ENCODE peak calls at places on chromosome 4, in seven cellular contexts. One of them, this sample, is unnamed.

GRCh38 chr4:151048913-151049312 is 33.8 kb upstream of the LRBA start:
- DNase-seq in endothelial cell of umbilical vein: no peak
- DNase-seq in breast epithelium: no peak
- DNase-seq in sigmoid colon: no peak
- DNase-seq in stomach: no peak
- DNase-seq in esophagus muscularis mucosa: no peak
- DNase-seq in H1: no peak
- DNase-seq in this sample: no peak

GRCh38 chr4:6195602-6196319 is 4.6 kb downstream of the JAKMIP1 start:
- DNase-seq in sigmoid colon: peak
- DNase-seq in H1: no peak
- DNase-seq in stomach: no peak
- DNase-seq in endothelial cell of umbilical vein: no peak
- DNase-seq in esophagus muscularis mucosa: no peak
- DNase-seq in breast epithelium: no peak
- DNase-seq in this sample: no peak

GRCh38 chr4:80202784-80203553 is 5.7 kb downstream of the PRDM8 start:
- DNase-seq in stomach: no peak
- DNase-seq in H1: no peak
- DNase-seq in esophagus muscularis mucosa: no peak
- DNase-seq in breast epithelium: no peak
- DNase-seq in sigmoid colon: peak
- DNase-seq in endothelial cell of umbilical vein: peak
- DNase-seq in this sample: peak

GRCh38 chr4:77852892-77853495 is 9.6 kb upstream of the MRPL1 start:
- DNase-seq in esophagus muscularis mucosa: no peak
- DNase-seq in stomach: no peak
- DNase-seq in H1: no peak
- DNase-seq in sigmoid colon: no peak
- DNase-seq in endothelial cell of umbilical vein: no peak
- DNase-seq in breast epithelium: no peak
- DNase-seq in this sample: peak

GRCh38 chr4:19592391-19592790 is 659.3 kb upstream of the SLIT2 start:
- DNase-seq in sigmoid colon: no peak
- DNase-seq in breast epithelium: no peak
- DNase-seq in H1: no peak
- DNase-seq in stomach: no peak
- DNase-seq in esophagus muscularis mucosa: no peak
- DNase-seq in endothelial cell of umbilical vein: no peak
- DNase-seq in this sample: no peak

GRCh38 chr4:67762091-67762490 is 7.9 kb upstream of the GNRHR start:
- DNase-seq in breast epithelium: no peak
- DNase-seq in stomach: no peak
- DNase-seq in sigmoid colon: no peak
- DNase-seq in H1: no peak
- DNase-seq in endothelial cell of umbilical vein: peak
- DNase-seq in esophagus muscularis mucosa: no peak
- DNase-seq in this sample: no peak

GRCh38 chr4:649293-649625 is 23.9 kb downstream of the PDE6B start:
- DNase-seq in H1: no peak
- DNase-seq in esophagus muscularis mucosa: no peak
- DNase-seq in stomach: no peak
- DNase-seq in endothelial cell of umbilical vein: no peak
- DNase-seq in breast epithelium: no peak
- DNase-seq in sigmoid colon: no peak
- DNase-seq in this sample: no peak

GRCh38 chr4:81454498-81454897 is 17.2 kb downstream of the RASGEF1B start:
- DNase-seq in breast epithelium: no peak
- DNase-seq in endothelial cell of umbilical vein: no peak
- DNase-seq in esophagus muscularis mucosa: no peak
- DNase-seq in H1: no peak
- DNase-seq in stomach: no peak
- DNase-seq in sigmoid colon: no peak
- DNase-seq in this sample: peak

GRCh38 chr4:88599298-88599697 is 7.0 kb downstream of the HERC3 start:
- DNase-seq in breast epithelium: no peak
- DNase-seq in H1: no peak
- DNase-seq in sigmoid colon: no peak
- DNase-seq in stomach: no peak
- DNase-seq in esophagus muscularis mucosa: no peak
- DNase-seq in endothelial cell of umbilical vein: peak
- DNase-seq in this sample: no peak

GRCh38 chr4:55356991-55357461 is 11.0 kb downstream of the SRD5A3 start:
- DNase-seq in H1: no peak
- DNase-seq in stomach: no peak
- DNase-seq in esophagus muscularis mucosa: no peak
- DNase-seq in sigmoid colon: no peak
- DNase-seq in endothelial cell of umbilical vein: no peak
- DNase-seq in breast epithelium: no peak
- DNase-seq in this sample: no peak

GRCh38 chr4:41887821-41888699 is 47.2 kb upstream of the TMEM33 start:
- DNase-seq in esophagus muscularis mucosa: no peak
- DNase-seq in sigmoid colon: no peak
- DNase-seq in breast epithelium: no peak
- DNase-seq in stomach: peak
- DNase-seq in endothelial cell of umbilical vein: peak
- DNase-seq in H1: no peak
- DNase-seq in this sample: peak

GRCh38 chr4:1347410-1347864 is 429 bp downstream of the UVSSA start:
- DNase-seq in breast epithelium: peak
- DNase-seq in H1: no peak
- DNase-seq in esophagus muscularis mucosa: peak
- DNase-seq in endothelial cell of umbilical vein: peak
- DNase-seq in sigmoid colon: peak
- DNase-seq in stomach: peak
- DNase-seq in this sample: peak

GRCh38 chr4:156710571-156711195 is 260.9 kb downstream of the PDGFC start:
- DNase-seq in stomach: no peak
- DNase-seq in esophagus muscularis mucosa: no peak
- DNase-seq in sigmoid colon: no peak
- DNase-seq in breast epithelium: no peak
- DNase-seq in endothelial cell of umbilical vein: no peak
- DNase-seq in H1: no peak
- DNase-seq in this sample: no peak

GRCh38 chr4:183960912-183961569 is 55.9 kb downstream of the STOX2 start:
- DNase-seq in esophagus muscularis mucosa: no peak
- DNase-seq in endothelial cell of umbilical vein: no peak
- DNase-seq in sigmoid colon: no peak
- DNase-seq in breast epithelium: no peak
- DNase-seq in H1: no peak
- DNase-seq in stomach: no peak
- DNase-seq in this sample: peak

GRCh38 chr4:125780159-125780558 is 465.4 kb downstream of the FAT4 start:
- DNase-seq in sigmoid colon: no peak
- DNase-seq in H1: no peak
- DNase-seq in esophagus muscularis mucosa: no peak
- DNase-seq in stomach: no peak
- DNase-seq in breast epithelium: no peak
- DNase-seq in endothelial cell of umbilical vein: no peak
- DNase-seq in this sample: no peak

GRCh38 chr4:122920473-122920872 is 1.9 kb downstream of the NUDT6 start:
- DNase-seq in H1: no peak
- DNase-seq in endothelial cell of umbilical vein: no peak
- DNase-seq in esophagus muscularis mucosa: no peak
- DNase-seq in breast epithelium: no peak
- DNase-seq in sigmoid colon: no peak
- DNase-seq in stomach: no peak
- DNase-seq in this sample: no peak

GRCh38 chr4:126202226-126202625 is 887.5 kb downstream of the FAT4 start:
- DNase-seq in stomach: no peak
- DNase-seq in breast epithelium: no peak
- DNase-seq in endothelial cell of umbilical vein: no peak
- DNase-seq in sigmoid colon: no peak
- DNase-seq in H1: no peak
- DNase-seq in esophagus muscularis mucosa: no peak
- DNase-seq in this sample: no peak

GRCh38 chr4:78527555-78527954 is 24.0 kb upstream of the ANXA3 start:
- DNase-seq in esophagus muscularis mucosa: no peak
- DNase-seq in sigmoid colon: no peak
- DNase-seq in breast epithelium: no peak
- DNase-seq in endothelial cell of umbilical vein: no peak
- DNase-seq in H1: no peak
- DNase-seq in stomach: no peak
- DNase-seq in this sample: no peak

DNA sequence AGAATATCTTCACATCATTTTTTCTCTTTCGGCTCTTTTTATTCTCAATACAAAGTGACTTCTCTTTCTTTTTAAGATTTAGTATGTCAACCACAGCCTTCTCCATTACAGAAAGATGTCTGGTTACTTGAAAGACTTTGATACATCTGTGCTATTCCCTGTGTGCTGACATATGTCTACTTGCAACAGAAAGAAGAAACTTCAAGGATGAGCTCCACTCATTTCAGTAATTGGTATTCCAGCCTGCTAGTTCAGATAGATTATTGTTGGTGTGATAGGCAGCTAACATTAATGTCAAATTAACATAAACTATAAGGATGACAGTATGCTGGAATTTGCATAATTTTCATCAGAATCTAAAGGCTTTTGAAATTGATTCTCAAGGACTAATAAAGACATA is 948.7 kb downstream of the PCDH18 start:
- DNase-seq in sigmoid colon: no peak
- DNase-seq in H1: no peak
- DNase-seq in stomach: no peak
- DNase-seq in esophagus muscularis mucosa: no peak
- DNase-seq in endothelial cell of umbilical vein: no peak
- DNase-seq in breast epithelium: no peak
- DNase-seq in this sample: no peak
- TF ChIP-seq POLR2AphosphoS5 in sigmoid colon: no peak
- TF ChIP-seq POLR2AphosphoS5 in H1: no peak
- TF ChIP-seq POLR2AphosphoS5 in stomach: no peak
- TF ChIP-seq POLR2AphosphoS5 in esophagus muscularis mucosa: no peak
- TF ChIP-seq POLR2AphosphoS5 in endothelial cell of umbilical vein: no peak
- TF ChIP-seq POLR2AphosphoS5 in breast epithelium: no peak
- TF ChIP-seq POLR2AphosphoS5 in this sample: no peak

DNA sequence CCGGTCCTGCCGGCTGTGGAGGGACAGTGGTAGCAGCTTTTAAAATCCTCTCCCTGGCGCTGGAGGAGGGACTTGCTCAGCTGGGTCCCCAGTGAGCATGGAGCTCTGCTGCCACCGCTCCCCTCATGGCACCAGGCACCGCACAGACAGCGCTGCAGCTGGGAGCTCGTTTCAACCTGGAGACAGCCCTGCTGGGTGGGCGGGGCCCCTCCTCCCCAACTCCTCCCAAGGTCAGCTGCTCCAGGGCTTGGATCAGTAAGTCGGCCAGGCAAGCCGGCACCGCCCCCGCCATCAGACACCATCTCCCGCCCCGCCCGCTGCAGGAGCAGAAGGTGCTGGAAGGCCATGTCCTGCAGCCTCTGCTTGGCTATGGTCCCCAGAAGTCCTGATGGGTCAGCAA is 16.4 kb downstream of the ZFYVE28 start:
- DNase-seq in breast epithelium: peak
- DNase-seq in sigmoid colon: peak
- DNase-seq in H1: peak
- DNase-seq in stomach: peak
- DNase-seq in endothelial cell of umbilical vein: peak
- DNase-seq in esophagus muscularis mucosa: peak
- DNase-seq in this sample: peak
- TF ChIP-seq POLR2A in breast epithelium: no peak
- TF ChIP-seq POLR2A in sigmoid colon: no peak
- TF ChIP-seq POLR2A in H1: no peak
- TF ChIP-seq POLR2A in stomach: no peak
- TF ChIP-seq POLR2A in endothelial cell of umbilical vein: no peak
- TF ChIP-seq POLR2A in esophagus muscularis mucosa: no peak
- TF ChIP-seq POLR2A in this sample: no peak

GRCh38 chr4:86451560-86452322 is 91.9 kb upstream of the MAPK10 start:
- DNase-seq in stomach: no peak
- DNase-seq in H1: no peak
- DNase-seq in sigmoid colon: no peak
- DNase-seq in breast epithelium: no peak
- DNase-seq in endothelial cell of umbilical vein: no peak
- DNase-seq in esophagus muscularis mucosa: no peak
- DNase-seq in this sample: no peak
- H3K27ac ChIP-seq in stomach: peak
- H3K27ac ChIP-seq in H1: no peak
- H3K27ac ChIP-seq in sigmoid colon: peak
- H3K27ac ChIP-seq in breast epithelium: no peak
- H3K27ac ChIP-seq in endothelial cell of umbilical vein: no peak
- H3K27ac ChIP-seq in esophagus muscularis mucosa: no peak
- H3K27ac ChIP-seq in this sample: peak

GRCh38 chr4:186770446-186771175 is 47.0 kb upstream of the FAT1 start:
- DNase-seq in esophagus muscularis mucosa: no peak
- DNase-seq in stomach: no peak
- DNase-seq in endothelial cell of umbilical vein: no peak
- DNase-seq in sigmoid colon: no peak
- DNase-seq in H1: no peak
- DNase-seq in breast epithelium: no peak
- DNase-seq in this sample: no peak

GRCh38 chr4:186767794-186768193 is 44.1 kb upstream of the FAT1 start:
- DNase-seq in sigmoid colon: no peak
- DNase-seq in esophagus muscularis mucosa: no peak
- DNase-seq in endothelial cell of umbilical vein: no peak
- DNase-seq in stomach: no peak
- DNase-seq in H1: no peak
- DNase-seq in breast epithelium: no peak
- DNase-seq in this sample: no peak

GRCh38 chr4:186771624-186772023 is 48.0 kb upstream of the FAT1 start:
- DNase-seq in H1: no peak
- DNase-seq in breast epithelium: no peak
- DNase-seq in stomach: no peak
- DNase-seq in endothelial cell of umbilical vein: no peak
- DNase-seq in sigmoid colon: no peak
- DNase-seq in esophagus muscularis mucosa: no peak
- DNase-seq in this sample: no peak

GRCh38 chr4:186775867-186776266 is 52.2 kb upstream of the FAT1 start:
- DNase-seq in esophagus muscularis mucosa: no peak
- DNase-seq in sigmoid colon: no peak
- DNase-seq in breast epithelium: no peak
- DNase-seq in H1: no peak
- DNase-seq in endothelial cell of umbilical vein: no peak
- DNase-seq in stomach: no peak
- DNase-seq in this sample: no peak

GRCh38 chr4:186772936-186773335 is 49.3 kb upstream of the FAT1 start:
- DNase-seq in breast epithelium: no peak
- DNase-seq in endothelial cell of umbilical vein: no peak
- DNase-seq in esophagus muscularis mucosa: no peak
- DNase-seq in stomach: no peak
- DNase-seq in sigmoid colon: no peak
- DNase-seq in H1: no peak
- DNase-seq in this sample: no peak
- TF ChIP-seq POLR2AphosphoS5 in breast epithelium: no peak
- TF ChIP-seq POLR2AphosphoS5 in endothelial cell of umbilical vein: no peak
- TF ChIP-seq POLR2AphosphoS5 in esophagus muscularis mucosa: no peak
- TF ChIP-seq POLR2AphosphoS5 in stomach: no peak
- TF ChIP-seq POLR2AphosphoS5 in sigmoid colon: no peak
- TF ChIP-seq POLR2AphosphoS5 in H1: no peak
- TF ChIP-seq POLR2AphosphoS5 in this sample: no peak

GRCh38 chr4:185344743-185345538 is 50.8 kb downstream of the LRP2BP start:
- DNase-seq in esophagus muscularis mucosa: no peak
- DNase-seq in endothelial cell of umbilical vein: peak
- DNase-seq in sigmoid colon: no peak
- DNase-seq in H1: no peak
- DNase-seq in stomach: no peak
- DNase-seq in breast epithelium: no peak
- DNase-seq in this sample: no peak
- TF ChIP-seq POLR2A in esophagus muscularis mucosa: no peak
- TF ChIP-seq POLR2A in endothelial cell of umbilical vein: no peak
- TF ChIP-seq POLR2A in sigmoid colon: no peak
- TF ChIP-seq POLR2A in H1: no peak
- TF ChIP-seq POLR2A in stomach: no peak
- TF ChIP-seq POLR2A in breast epithelium: no peak
- TF ChIP-seq POLR2A in this sample: no peak

This sample was measured in transverse colon.